ENCODE peak calls at places on chromosome 10, in four cellular contexts. One of them, this sample, is unnamed.

GRCh38 chr10:117804470-117805011 is 242.2 kb downstream of the RAB11FIP2 start:
- DNase-seq in CD8-positive, alpha-beta T cell: no peak
- DNase-seq in naive thymus-derived CD4-positive, alpha-beta T cell: no peak
- DNase-seq in AG09319: no peak
- DNase-seq in this sample: no peak

GRCh38 chr10:103635580-103635979 is 142.1 kb downstream of the NEURL1 start:
- DNase-seq in AG09319: no peak
- DNase-seq in CD8-positive, alpha-beta T cell: no peak
- DNase-seq in naive thymus-derived CD4-positive, alpha-beta T cell: no peak
- DNase-seq in this sample: no peak

GRCh38 chr10:122306282-122306681 is 35.2 kb downstream of the BTBD16 start:
- DNase-seq in CD8-positive, alpha-beta T cell: no peak
- DNase-seq in naive thymus-derived CD4-positive, alpha-beta T cell: no peak
- DNase-seq in AG09319: no peak
- DNase-seq in this sample: no peak

GRCh38 chr10:24982294-24983064 is 30.1 kb upstream of the PRTFDC1 start:
- DNase-seq in AG09319: no peak
- DNase-seq in CD8-positive, alpha-beta T cell: no peak
- DNase-seq in naive thymus-derived CD4-positive, alpha-beta T cell: no peak
- DNase-seq in this sample: no peak

GRCh38 chr10:79229081-79229541 is 118.2 kb upstream of the PPIF start:
- DNase-seq in CD8-positive, alpha-beta T cell: no peak
- DNase-seq in AG09319: no peak
- DNase-seq in naive thymus-derived CD4-positive, alpha-beta T cell: no peak
- DNase-seq in this sample: no peak

GRCh38 chr10:52308251-52309031 is 5.6 kb upstream of the DKK1 start:
- DNase-seq in AG09319: peak
- DNase-seq in naive thymus-derived CD4-positive, alpha-beta T cell: peak
- DNase-seq in CD8-positive, alpha-beta T cell: no peak
- DNase-seq in this sample: no peak

GRCh38 chr10:125016611-125017202 is 74.8 kb downstream of the ZRANB1 start:
- DNase-seq in CD8-positive, alpha-beta T cell: no peak
- DNase-seq in AG09319: no peak
- DNase-seq in naive thymus-derived CD4-positive, alpha-beta T cell: no peak
- DNase-seq in this sample: no peak

GRCh38 chr10:72744566-72744965 is 52.6 kb downstream of the MCU start:
- DNase-seq in naive thymus-derived CD4-positive, alpha-beta T cell: no peak
- DNase-seq in AG09319: no peak
- DNase-seq in CD8-positive, alpha-beta T cell: no peak
- DNase-seq in this sample: no peak

GRCh38 chr10:47047577-47048532 is 136.6 kb downstream of the PTPN20 start:
- DNase-seq in naive thymus-derived CD4-positive, alpha-beta T cell: peak
- DNase-seq in CD8-positive, alpha-beta T cell: peak
- DNase-seq in AG09319: no peak
- DNase-seq in this sample: peak

GRCh38 chr10:1373287-1373686 is 317.1 kb downstream of the WDR37 start:
- DNase-seq in naive thymus-derived CD4-positive, alpha-beta T cell: no peak
- DNase-seq in AG09319: no peak
- DNase-seq in CD8-positive, alpha-beta T cell: peak
- DNase-seq in this sample: no peak

GRCh38 chr10:133307776-133308430 is 769 bp downstream of the TUBGCP2 start:
- DNase-seq in CD8-positive, alpha-beta T cell: peak
- DNase-seq in AG09319: no peak
- DNase-seq in naive thymus-derived CD4-positive, alpha-beta T cell: peak
- DNase-seq in this sample: peak

GRCh38 chr10:44883581-44884331 is 27.4 kb upstream of the TMEM72 start:
- DNase-seq in CD8-positive, alpha-beta T cell: no peak
- DNase-seq in AG09319: no peak
- DNase-seq in naive thymus-derived CD4-positive, alpha-beta T cell: no peak
- DNase-seq in this sample: no peak

GRCh38 chr10:8073696-8074416 is 19.4 kb downstream of the GATA3 start:
- DNase-seq in AG09319: no peak
- DNase-seq in CD8-positive, alpha-beta T cell: no peak
- DNase-seq in naive thymus-derived CD4-positive, alpha-beta T cell: no peak
- DNase-seq in this sample: no peak

GRCh38 chr10:110634527-110635209 is 9.5 kb upstream of the RBM20 start:
- DNase-seq in naive thymus-derived CD4-positive, alpha-beta T cell: no peak
- DNase-seq in CD8-positive, alpha-beta T cell: no peak
- DNase-seq in AG09319: no peak
- DNase-seq in this sample: no peak

GRCh38 chr10:25297466-25297865 is 122.7 kb downstream of the GPR158 start:
- DNase-seq in CD8-positive, alpha-beta T cell: no peak
- DNase-seq in AG09319: no peak
- DNase-seq in naive thymus-derived CD4-positive, alpha-beta T cell: no peak
- DNase-seq in this sample: no peak

GRCh38 chr10:101441539-101442455 is 87.8 kb downstream of the BTRC start:
- DNase-seq in naive thymus-derived CD4-positive, alpha-beta T cell: peak
- DNase-seq in AG09319: peak
- DNase-seq in CD8-positive, alpha-beta T cell: no peak
- DNase-seq in this sample: no peak

GRCh38 chr10:86693289-86693688 is 25.0 kb downstream of the LDB3 start:
- DNase-seq in AG09319: no peak
- DNase-seq in naive thymus-derived CD4-positive, alpha-beta T cell: no peak
- DNase-seq in CD8-positive, alpha-beta T cell: no peak
- DNase-seq in this sample: no peak

This sample was measured in activated gamma-delta T cell treated with anti-CD3 and anti-CD28 coated beads, Interleukin-2, amount 50 U/mL, for 16 hours.